ENCODE peak calls at places on chromosomes 11 and 22, in four cellular contexts. E is GM23248; T is HL-60; R is activated CD8-positive, alpha-beta memory T cell treated with anti-CD3 and anti-CD28 coated beads, Interleukin-2, amount 50 U/mL, for 48 hours. Z is an unnamed sample.

GRCh38 chr11:83191986-83192385 is 1.5 kb upstream of the ANKRD42 start:
- DNase-seq in T (no peak), R (no peak), E (no peak), Z (no peak)

GRCh38 chr11:73241300-73241699 is 23.2 kb downstream of the P2RY2 start:
- DNase-seq in T (no peak), E (no peak), R (no peak), Z (no peak)

GRCh38 chr11:46356911-46357482 is 9.7 kb downstream of the DGKZ start:
- DNase-seq in E (peak), T (peak), R (no peak), Z (no peak)

GRCh38 chr11:70415176-70415575 is 16.8 kb downstream of the CTTN start:
- DNase-seq in R (no peak), E (peak), T (no peak), Z (no peak)

GRCh38 chr11:69697861-69698260 is 6.0 kb downstream of the FGF19 start:
- DNase-seq in R (no peak), T (no peak), E (no peak), Z (no peak)

GRCh38 chr11:117000039-117000740 is 98.0 kb downstream of the SIK3 start:
- DNase-seq in T (peak), R (no peak), E (no peak), Z (no peak)

GRCh38 chr11:10659339-10660216 is 34.0 kb downstream of the IRAG1 start:
- DNase-seq in E (peak), T (peak), R (no peak), Z (no peak)

GRCh38 chr22:17213976-17214375 is 5.3 kb downstream of the ADA2 start:
- DNase-seq in R (peak), T (no peak), E (peak), Z (peak)

GRCh38 chr11:112315861-112316739 is 55.4 kb upstream of the PLET1 start:
- DNase-seq in T (no peak), E (no peak), R (no peak), Z (no peak)

GRCh38 chr11:116234989-116235567 is 537.7 kb downstream of the BUD13 start:
- DNase-seq in T (no peak), R (no peak), E (no peak), Z (no peak)

GRCh38 chr11:106956887-106957505 is 61.3 kb downstream of the GUCY1A2 start:
- DNase-seq in T (no peak), R (no peak), E (no peak), Z (no peak)

GRCh38 chr11:85947431-85948272 is 92.5 kb downstream of the CCDC83 start:
- DNase-seq in T (peak), R (no peak), E (peak), Z (no peak)

GRCh38 chr11:12480401-12480800 is 103.0 kb downstream of the PARVA start:
- DNase-seq in T (no peak), E (no peak), R (no peak), Z (no peak)

GRCh38 chr22:35480627-35481565 is 59.7 kb upstream of the RASD2 start:
- DNase-seq in E (peak), R (no peak), T (no peak), Z (no peak)

GRCh38 chr11:83007909-83008580 is 63.7 kb downstream of the RAB30 start:
- DNase-seq in T (no peak), R (no peak), E (no peak), Z (no peak)

GRCh38 chr11:20154381-20154780 is 5.9 kb downstream of the DBX1 start:
- DNase-seq in E (peak), R (no peak), T (no peak), Z (no peak)

GRCh38 chr11:8192016-8192895 is 23.4 kb upstream of the RIC3 start:
- DNase-seq in E (peak), R (peak), T (peak), Z (no peak)

GRCh38 chr11:19673924-19674390 is 38.7 kb upstream of the NAV2 start:
- DNase-seq in T (no peak), E (peak), R (no peak), Z (no peak)

GRCh38 chr11:12455938-12456337 is 78.6 kb downstream of the PARVA start:
- DNase-seq in E (peak), R (no peak), T (no peak), Z (no peak)

GRCh38 chr11:11813288-11813962 is 28.3 kb upstream of the USP47 start:
- DNase-seq in E (peak), R (no peak), T (no peak), Z (no peak)

GRCh38 chr22:46798366-46799057 is 36.1 kb downstream of the TBC1D22A start:
- DNase-seq in R (peak), E (peak), T (peak), Z (peak)

GRCh38 chr22:27173530-27173929 is 516.1 kb downstream of the MIAT start:
- DNase-seq in T (no peak), R (no peak), E (no peak), Z (no peak)

GRCh38 chr11:113363406-113363805 is 24.2 kb upstream of the ANKK1 start:
- DNase-seq in T (no peak), E (no peak), R (no peak), Z (no peak)

GRCh38 chr11:8867035-8867434 is 44.0 kb upstream of the AKIP1 start:
- DNase-seq in R (no peak), T (no peak), E (peak), Z (no peak)

GRCh38 chr22:41612626-41613025 is 8.2 kb downstream of the DESI1 start:
- DNase-seq in E (no peak), R (no peak), T (no peak), Z (no peak)

GRCh38 chr22:32823024-32823730 is 21.7 kb downstream of the TIMP3 start:
- DNase-seq in E (no peak), R (no peak), T (peak), Z (no peak)

GRCh38 chr22:17097701-17098100 is 12.9 kb downstream of the IL17RA start:
- DNase-seq in E (no peak), T (no peak), R (no peak), Z (no peak)

GRCh38 chr11:34583818-34584217 is 37.1 kb upstream of the EHF start:
- DNase-seq in R (no peak), T (no peak), E (no peak), Z (no peak)

GRCh38 chr22:17228725-17229126 is 9.5 kb upstream of the ADA2 start:
- DNase-seq in E (no peak), R (no peak), T (peak), Z (no peak)

GRCh38 chr22:36560001-36560400 is 31.0 kb upstream of the EIF3D start:
- DNase-seq in T (no peak), E (no peak), R (no peak), Z (no peak)

Z was measured in effector CD8-positive, alpha-beta T cell.